ENCODE peak calls at places on chromosomes 1 and 21, in seven cellular contexts. One of them, this sample, is unnamed.

GRCh38 chr21:29181799-29182470 is 51.5 kb downstream of the MAP3K7CL start:
- DNase-seq in T-cell: no peak
- DNase-seq in CD4-positive, alpha-beta T cell: no peak
- DNase-seq in Panc1: no peak
- DNase-seq in GM13976: peak; percentile 39
- DNase-seq in T-helper 1 cell: peak; percentile 52
- DNase-seq in endothelial cell: no peak
- DNase-seq in this sample: no peak

GRCh38 chr1:181087400-181087901 is 1.0 kb upstream of the IER5 start:
- DNase-seq in T-cell: no peak
- DNase-seq in CD4-positive, alpha-beta T cell: no peak
- DNase-seq in Panc1: no peak
- DNase-seq in GM13976: peak; percentile 53
- DNase-seq in T-helper 1 cell: no peak
- DNase-seq in endothelial cell: no peak
- DNase-seq in this sample: no peak

GRCh38 chr21:39033878-39034589 is 149.2 kb downstream of the PSMG1 start:
- DNase-seq in T-cell: no peak
- DNase-seq in CD4-positive, alpha-beta T cell: no peak
- DNase-seq in Panc1: no peak
- DNase-seq in GM13976: no peak
- DNase-seq in T-helper 1 cell: no peak
- DNase-seq in endothelial cell: no peak
- DNase-seq in this sample: no peak

GRCh38 chr1:174875306-174875705 is 124.4 kb upstream of the CACYBP start:
- DNase-seq in T-cell: peak; percentile 23
- DNase-seq in CD4-positive, alpha-beta T cell: peak; percentile 25
- DNase-seq in Panc1: no peak
- DNase-seq in GM13976: no peak
- DNase-seq in T-helper 1 cell: no peak
- DNase-seq in endothelial cell: peak; percentile 7
- DNase-seq in this sample: no peak

GRCh38 chr21:25639922-25640670 is 1.0 kb downstream of the JAM2 start:
- DNase-seq in T-cell: peak; percentile 1
- DNase-seq in CD4-positive, alpha-beta T cell: no peak
- DNase-seq in Panc1: no peak
- DNase-seq in GM13976: peak; percentile 58
- DNase-seq in T-helper 1 cell: no peak
- DNase-seq in endothelial cell: peak; percentile 39
- DNase-seq in this sample: no peak

GRCh38 chr1:205048382-205048781 is 5.4 kb downstream of the CNTN2 start:
- DNase-seq in T-cell: no peak
- DNase-seq in CD4-positive, alpha-beta T cell: no peak
- DNase-seq in Panc1: no peak
- DNase-seq in GM13976: no peak
- DNase-seq in T-helper 1 cell: no peak
- DNase-seq in endothelial cell: no peak
- DNase-seq in this sample: no peak

GRCh38 chr1:72724951-72725863 is 442.9 kb upstream of the NEGR1 start:
- DNase-seq in T-cell: no peak
- DNase-seq in CD4-positive, alpha-beta T cell: no peak
- DNase-seq in Panc1: no peak
- DNase-seq in GM13976: peak; percentile 4
- DNase-seq in T-helper 1 cell: no peak
- DNase-seq in endothelial cell: peak; percentile 35
- DNase-seq in this sample: no peak

GRCh38 chr1:26728645-26729044 is 32.8 kb downstream of the ARID1A start:
- DNase-seq in T-cell: no peak
- DNase-seq in CD4-positive, alpha-beta T cell: no peak
- DNase-seq in Panc1: no peak
- DNase-seq in GM13976: no peak
- DNase-seq in T-helper 1 cell: no peak
- DNase-seq in endothelial cell: no peak
- DNase-seq in this sample: no peak

GRCh38 chr1:38817958-38818705 is 41.4 kb downstream of the RRAGC start:
- DNase-seq in T-cell: peak; percentile 29
- DNase-seq in CD4-positive, alpha-beta T cell: peak; percentile 22
- DNase-seq in Panc1: no peak
- DNase-seq in GM13976: peak; percentile 83
- DNase-seq in T-helper 1 cell: no peak
- DNase-seq in endothelial cell: peak; percentile 95
- DNase-seq in this sample: peak; percentile 69

GRCh38 chr1:241592273-241592958 is 47.8 kb downstream of the CHML start:
- DNase-seq in T-cell: no peak
- DNase-seq in CD4-positive, alpha-beta T cell: no peak
- DNase-seq in Panc1: no peak
- DNase-seq in GM13976: peak; percentile 7
- DNase-seq in T-helper 1 cell: peak; percentile 36
- DNase-seq in endothelial cell: no peak
- DNase-seq in this sample: no peak

GRCh38 chr1:243748706-243749283 is 101.2 kb downstream of the AKT3 start:
- DNase-seq in T-cell: no peak
- DNase-seq in CD4-positive, alpha-beta T cell: no peak
- DNase-seq in Panc1: peak; percentile 35
- DNase-seq in GM13976: peak; percentile 72
- DNase-seq in T-helper 1 cell: peak; percentile 69
- DNase-seq in endothelial cell: no peak
- DNase-seq in this sample: no peak